ENCODE peak calls at places on chromosomes 5 and 9, in ten cellular contexts. A, P, Y, K, Z, H, B, I, F and O are unnamed samples.

GRCh38 chr9:99647617-99648016 is 174.1 kb upstream of the NR4A3 start:
- DNase-seq in A (no peak), P (no peak), Y (no peak), K (no peak), Z (no peak), H (no peak), B (no peak), I (no peak), F (no peak), O (no peak)

GRCh38 chr5:100667021-100667671 is 132.0 kb downstream of the FAM174A start:
- DNase-seq in A (no peak), P (peak; percentile 24), Y (peak; percentile 96), K (no peak), Z (no peak), H (no peak), B (no peak), I (no peak), F (no peak), O (no peak)

GRCh38 chr9:99977042-99977792 is 70.8 kb downstream of the STX17 start:
- DNase-seq in A (no peak), P (no peak), Y (peak; percentile 9), K (no peak), Z (no peak), H (no peak), B (no peak), I (no peak), F (no peak), O (no peak)

GRCh38 chr5:134026521-134027202 is 21.9 kb upstream of the VDAC1 start:
- DNase-seq in A (peak; percentile 64), P (peak; percentile 63), Y (peak; percentile 65), K (peak; percentile 62), Z (peak; percentile 63), H (no peak), B (no peak), I (peak; percentile 94), F (no peak), O (no peak)

GRCh38 chr5:141636106-141636412 is 590 bp downstream of the HDAC3 start:
- DNase-seq in A (no peak), P (no peak), Y (no peak), K (no peak), Z (no peak), H (no peak), B (no peak), I (no peak), F (no peak), O (no peak)

GRCh38 chr9:22469928-22470544 is 23.4 kb downstream of the DMRTA1 start:
- DNase-seq in A (peak; percentile 58), P (peak; percentile 33), Y (peak; percentile 61), K (no peak), Z (peak; percentile 13), H (peak; percentile 38), B (peak; percentile 4), I (peak; percentile 30), F (no peak), O (no peak)

GRCh38 chr5:61052870-61053269 is 107.9 kb downstream of the NDUFAF2 start:
- DNase-seq in A (no peak), P (peak; percentile 81), Y (peak; percentile 95), K (no peak), Z (no peak), H (no peak), B (no peak), I (peak; percentile 3), F (peak; percentile 63), O (no peak)

GRCh38 chr9:70802758-70803436 is 318.5 kb downstream of the TRPM3 start:
- DNase-seq in A (no peak), P (no peak), Y (no peak), K (no peak), Z (no peak), H (no peak), B (no peak), I (no peak), F (no peak), O (no peak)

GRCh38 chr5:126918624-126918957 is 111.8 kb downstream of the MARCHF3 start:
- DNase-seq in A (no peak), P (no peak), Y (peak; percentile 80), K (no peak), Z (no peak), H (no peak), B (no peak), I (no peak), F (no peak), O (no peak)

GRCh38 chr5:175854231-175855040 is 16.9 kb upstream of the CPLX2 start:
- DNase-seq in A (no peak), P (no peak), Y (no peak), K (no peak), Z (no peak), H (no peak), B (no peak), I (peak; percentile 88), F (no peak), O (no peak)

GRCh38 chr9:21381752-21382339 is 3.4 kb downstream of the IFNA2 start:
- DNase-seq in A (no peak), P (no peak), Y (peak; percentile 41), K (no peak), Z (peak; percentile 17), H (no peak), B (no peak), I (no peak), F (no peak), O (no peak)

GRCh38 chr5:160938532-160938931 is 86.5 kb upstream of the ATP10B start:
- DNase-seq in A (no peak), P (no peak), Y (peak; percentile 92), K (no peak), Z (no peak), H (no peak), B (peak; percentile 8), I (no peak), F (no peak), O (peak; percentile 44)

GRCh38 chr5:36492998-36493655 is 113.3 kb upstream of the SLC1A3 start:
- DNase-seq in A (no peak), P (peak; percentile 24), Y (peak; percentile 84), K (no peak), Z (no peak), H (no peak), B (no peak), I (no peak), F (no peak), O (no peak)

GRCh38 chr9:73219985-73220626 is 68.4 kb downstream of the ANXA1 start:
- DNase-seq in A (no peak), P (peak; percentile 32), Y (peak; percentile 95), K (no peak), Z (no peak), H (no peak), B (no peak), I (no peak), F (peak; percentile 5), O (no peak)

GRCh38 chr5:76363385-76364261 is 39.5 kb upstream of the IQGAP2 start:
- DNase-seq in A (no peak), P (no peak), Y (peak; percentile 21), K (peak; percentile 61), Z (no peak), H (no peak), B (no peak), I (no peak), F (no peak), O (peak; percentile 86)

GRCh38 chr5:112434650-112435049 is 15.6 kb upstream of the EPB41L4A start:
- DNase-seq in A (no peak), P (peak; percentile 23), Y (no peak), K (no peak), Z (no peak), H (no peak), B (no peak), I (no peak), F (peak; percentile 7), O (no peak)

GRCh38 chr9:133202145-133202513 is 6.9 kb downstream of the OBP2B start:
- DNase-seq in A (no peak), P (no peak), Y (no peak), K (no peak), Z (no peak), H (no peak), B (no peak), I (no peak), F (no peak), O (peak; percentile 66)

GRCh38 chr5:181260720-181261319 is at the start of gene TRIM52:
- DNase-seq in A (peak; percentile 89), P (peak; percentile 89), Y (peak; percentile 69), K (peak; percentile 92), Z (peak; percentile 90), H (peak; percentile 93), B (peak; percentile 93), I (peak; percentile 68), F (peak; percentile 76), O (peak; percentile 97)
- TF ChIP-seq CTCF in A (no peak), P (no peak), Y (no peak), K (no peak), Z (peak; percentile 15), H (no peak), B (no peak), I (no peak), F (no peak), O (no peak)

GRCh38 chr9:107423540-107423939 is 66.0 kb downstream of the KLF4 start:
- DNase-seq in A (no peak), P (no peak), Y (no peak), K (no peak), Z (no peak), H (no peak), B (no peak), I (no peak), F (no peak), O (no peak)

GRCh38 chr9:107430071-107430470 is 59.5 kb downstream of the KLF4 start:
- DNase-seq in A (no peak), P (no peak), Y (no peak), K (no peak), Z (no peak), H (no peak), B (no peak), I (no peak), F (no peak), O (no peak)

GRCh38 chr9:107425110-107426025 is 64.2 kb downstream of the KLF4 start:
- DNase-seq in A (peak; percentile 81), P (peak; percentile 67), Y (peak; percentile 36), K (peak; percentile 86), Z (peak; percentile 24), H (peak; percentile 79), B (peak; percentile 76), I (peak; percentile 48), F (no peak), O (peak; percentile 97)

GRCh38 chr9:107422189-107422802 is 67.3 kb downstream of the KLF4 start:
- DNase-seq in A (peak; percentile 84), P (peak; percentile 65), Y (peak; percentile 70), K (peak; percentile 75), Z (peak; percentile 53), H (peak; percentile 70), B (peak; percentile 71), I (peak; percentile 58), F (peak; percentile 71), O (peak; percentile 75)

GRCh38 chr9:107426126-107426525 is 63.4 kb downstream of the KLF4 start:
- DNase-seq in A (no peak), P (no peak), Y (no peak), K (no peak), Z (no peak), H (no peak), B (no peak), I (no peak), F (no peak), O (no peak)
- TF ChIP-seq CTCF in A (no peak), P (no peak), Y (no peak), K (no peak), Z (no peak), H (no peak), B (no peak), I (no peak), F (no peak), O (no peak)

GRCh38 chr5:135203593-135204036 is 169.6 kb upstream of the PITX1 start:
- DNase-seq in A (no peak), P (no peak), Y (no peak), K (no peak), Z (no peak), H (no peak), B (no peak), I (no peak), F (no peak), O (no peak)
- TF ChIP-seq CTCF in A (peak; percentile 48), P (peak; percentile 49), Y (peak; percentile 23), K (no peak), Z (peak; percentile 74), H (no peak), B (peak; percentile 48), I (peak; percentile 30), F (peak; percentile 35), O (no peak)

GRCh38 chr9:80605129-80605528 is 1033.4 kb downstream of the TLE4 start:
- DNase-seq in A (no peak), P (peak; percentile 31), Y (peak; percentile 41), K (no peak), Z (no peak), H (no peak), B (no peak), I (peak; percentile 1), F (no peak), O (no peak)
- TF ChIP-seq CTCF in A (no peak), P (peak; percentile 54), Y (peak; percentile 33), K (peak; percentile 15), Z (peak; percentile 64), H (no peak), B (peak; percentile 30), I (peak; percentile 42), F (peak; percentile 10), O (no peak)